ENCODE peak calls at places on chromosomes 13 and 19, in nine cellular contexts. Y is uterus; D is heart left ventricle; H is psoas muscle; R is CD4-positive, alpha-beta T cell; V is A549; S is stomach; W is SK-N-MC; X is GM12878. B is an unnamed sample. For H3K9me3, the result is how much of the 10 kb centered on the place peaks cover.

GRCh38 chr13:98556968-98557591 is 19.8 kb downstream of the STK24 start:
- DNase-seq in W (no peak), H (no peak), Y (no peak), D (no peak), S (peak), V (no peak), R (no peak), X (no peak), B (no peak)

GRCh38 chr19:4241824-4242430 is 5.0 kb upstream of the YJU2 start:
- DNase-seq in S (no peak), V (no peak), R (no peak), Y (no peak), W (no peak), H (no peak), D (no peak), X (no peak), B (no peak)

GRCh38 chr13:113997845-113998751 is 24.2 kb upstream of the C13orf46 start:
- DNase-seq in D (peak), S (peak), R (no peak), Y (peak), W (no peak), X (no peak), H (peak), V (no peak), B (no peak)

GRCh38 chr13:44218501-44219240 is 155.0 kb upstream of the SERP2 start:
- DNase-seq in X (no peak), R (no peak), V (no peak), Y (peak), S (peak), H (peak), D (peak), W (no peak), B (peak)

GRCh38 chr19:10513223-10513622 is 4.0 kb downstream of the S1PR5 start:
- DNase-seq in X (no peak), R (no peak), W (no peak), S (no peak), D (no peak), Y (no peak), H (no peak), V (no peak), B (no peak)

GRCh38 chr19:11345122-11345752 is 831 bp downstream of the TMEM205 start:
- DNase-seq in D (no peak), Y (no peak), S (no peak), W (no peak), R (no peak), V (no peak), X (no peak), H (no peak), B (no peak)

GRCh38 chr19:13339869-13340268 is 166.4 kb downstream of the CACNA1A start:
- DNase-seq in Y (peak), H (no peak), W (no peak), R (no peak), S (no peak), X (no peak), V (no peak), D (no peak), B (no peak)

GRCh38 chr13:24270639-24271131 is 38.7 kb upstream of the C1QTNF9 start:
- DNase-seq in D (peak), S (peak), X (peak), V (peak), W (no peak), H (peak), R (peak), Y (peak), B (peak)

GRCh38 chr19:18385675-18386542 is at the start of gene GDF15:
- DNase-seq in Y (peak), S (peak), V (peak), W (no peak), X (no peak), R (no peak), H (peak), D (peak), B (peak)

GRCh38 chr13:81194362-81194761 is 853.4 kb upstream of the SPRY2 start:
- DNase-seq in V (no peak), R (no peak), W (no peak), Y (no peak), D (no peak), S (no peak), X (no peak), H (no peak), B (no peak)

GRCh38 chr19:860481-861098 is 1.1 kb downstream of the CFD start:
- DNase-seq in H (peak), S (peak), X (no peak), W (no peak), R (peak), D (peak), V (peak), Y (no peak), B (peak)

GRCh38 chr13:97780486-97780885 is 173.0 kb upstream of the IPO5 start:
- DNase-seq in X (no peak), W (no peak), V (no peak), D (no peak), S (no peak), R (no peak), H (no peak), Y (no peak), B (no peak)

GRCh38 chr13:92530364-92530763 is 696.2 kb upstream of the GPC6 start:
- DNase-seq in H (no peak), R (no peak), S (no peak), V (no peak), X (no peak), Y (no peak), W (no peak), D (no peak), B (no peak)

GRCh38 chr13:29935309-29935981 is 85.0 kb upstream of the UBL3 start:
- DNase-seq in X (peak), W (no peak), R (peak), Y (no peak), S (peak), V (no peak), D (no peak), H (no peak), B (no peak)

GRCh38 chr13:101727118-101727517 is 274.6 kb downstream of the ITGBL1 start:
- DNase-seq in R (no peak), D (no peak), Y (no peak), H (no peak), X (no peak), V (no peak), S (no peak), W (no peak), B (no peak)

GRCh38 chr13:31945202-31945978 is 86.2 kb upstream of the FRY start:
- DNase-seq in V (peak), W (no peak), S (peak), D (peak), Y (peak), X (no peak), H (peak), R (no peak), B (peak)

GRCh38 chr19:4556574-4557185 is 2.8 kb downstream of the SEMA6B start:
- DNase-seq in S (no peak), D (no peak), X (no peak), H (peak), R (no peak), W (no peak), Y (no peak), V (peak), B (no peak)

GRCh38 chr13:27792393-27793218 is at the start of gene GSX1:
- DNase-seq in W (no peak), D (peak), R (no peak), V (peak), X (no peak), H (peak), Y (peak), S (peak), B (peak)

GRCh38 chr19:46913852-46914430 is 53.1 kb downstream of the ARHGAP35 start:
- DNase-seq in R (no peak), Y (no peak), V (peak), W (no peak), D (no peak), S (no peak), H (no peak), X (peak), B (no peak)

GRCh38 chr13:84654654-84655244 is 772.5 kb upstream of the SLITRK1 start:
- DNase-seq in V (no peak), H (no peak), Y (no peak), S (no peak), X (no peak), R (no peak), D (no peak), W (no peak), B (no peak)

GRCh38 chr19:58204566-58204965 is 21.7 kb downstream of the ZNF274 start:
- DNase-seq in H (no peak), S (no peak), W (no peak), V (no peak), X (no peak), Y (no peak), R (no peak), D (no peak), B (no peak)
- H3K9me3 ChIP-seq in H (half or more), S (half or more), W (under half), V (half or more), X (half or more), Y (half or more), R (half or more), D (half or more), B (half or more)

DNA sequence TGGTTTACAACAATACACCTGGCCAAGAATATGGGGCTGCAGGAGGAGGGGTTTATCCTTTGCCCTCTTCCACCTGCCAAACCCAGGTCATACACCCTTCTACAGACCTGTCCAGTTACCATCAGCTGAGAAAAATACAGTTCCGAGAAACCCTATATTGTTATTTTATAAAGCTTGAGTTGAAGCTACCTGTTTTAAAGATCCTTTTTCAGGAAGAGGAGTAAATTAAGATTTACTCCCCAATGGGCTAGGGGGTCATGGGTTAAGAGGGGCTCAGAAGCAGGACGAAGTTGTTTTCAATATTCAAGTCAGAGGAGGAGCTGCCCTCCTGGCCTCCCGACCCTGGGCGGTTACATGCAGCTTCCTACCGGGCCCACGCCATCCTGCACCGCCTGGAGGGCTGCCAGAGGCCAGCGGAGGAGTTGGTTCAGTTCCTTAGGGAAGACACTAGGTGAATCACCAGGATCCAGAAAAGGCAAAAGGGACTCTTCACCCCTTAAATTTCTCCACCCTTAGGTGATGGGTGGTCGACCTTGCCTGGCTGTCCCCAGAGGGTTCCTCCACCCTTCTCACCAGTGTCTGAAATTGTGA is 1.3 kb downstream of the GJB2 start:
- DNase-seq in H (no peak), S (no peak), Y (no peak), D (no peak), W (no peak), V (no peak), X (no peak), R (no peak), B (no peak)
- H3K27ac ChIP-seq in H (no peak), S (no peak), Y (no peak), D (no peak), W (no peak), V (no peak), X (no peak), R (no peak), B (no peak)

GRCh38 chr19:50060107-50060506 is 34.3 kb downstream of the ZNF473 start:
- DNase-seq in H (no peak), W (no peak), X (no peak), V (no peak), S (no peak), Y (no peak), D (no peak), R (no peak), B (no peak)

GRCh38 chr19:50053119-50053518 is 27.3 kb downstream of the ZNF473 start:
- DNase-seq in X (no peak), D (no peak), R (no peak), W (no peak), S (no peak), V (no peak), Y (no peak), H (no peak), B (no peak)

GRCh38 chr19:50061650-50062049 is 35.8 kb downstream of the ZNF473 start:
- DNase-seq in X (no peak), H (no peak), S (no peak), D (no peak), V (no peak), Y (no peak), R (no peak), W (no peak), B (no peak)

GRCh38 chr19:50059045-50059444 is 33.2 kb downstream of the ZNF473 start:
- DNase-seq in Y (no peak), R (no peak), W (no peak), V (no peak), H (no peak), D (no peak), S (no peak), X (no peak), B (no peak)

GRCh38 chr19:50058425-50058824 is 32.6 kb downstream of the ZNF473 start:
- DNase-seq in V (no peak), W (no peak), Y (no peak), H (no peak), X (no peak), R (no peak), D (no peak), S (no peak), B (no peak)
- H3K9me3 ChIP-seq in V (half or more), W (under half), Y (under half), H (under half), X (under half), R (under half), D (under half), S (under half), B (under half)

DNA sequence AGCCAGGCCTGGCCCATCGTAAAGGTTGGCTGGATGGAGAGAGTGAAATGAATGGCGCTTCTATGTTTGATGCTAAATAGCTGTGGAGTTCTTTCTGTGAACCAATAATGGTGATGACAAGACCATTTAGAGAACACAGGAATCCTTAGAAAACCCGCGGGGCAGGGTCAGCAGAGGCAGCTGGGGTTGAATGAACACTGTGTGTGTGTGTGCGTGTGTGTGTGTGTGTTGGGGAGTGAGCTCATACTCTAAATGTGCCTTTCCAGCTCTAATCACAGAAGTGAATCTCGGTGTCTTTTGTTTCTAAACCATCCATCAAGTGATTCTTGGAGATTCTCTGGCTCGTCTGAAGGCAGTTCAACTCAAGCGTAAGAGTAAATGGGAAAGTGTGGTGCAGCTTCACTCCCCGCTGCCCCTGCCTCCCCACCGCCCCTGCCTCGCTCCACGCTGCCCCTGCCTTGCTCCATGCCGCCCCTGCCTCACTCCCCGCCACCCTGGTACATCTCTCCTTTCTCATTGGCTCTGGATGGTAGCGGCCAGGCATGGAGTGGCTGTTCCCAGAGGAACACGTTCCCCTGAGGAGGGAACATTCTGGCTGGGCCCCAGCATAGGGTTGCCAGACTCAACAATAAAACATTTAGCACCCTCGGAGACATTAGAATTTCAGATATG is 21.2 kb downstream of the TMPRSS9 start:
- DNase-seq in S (no peak), W (no peak), Y (no peak), R (no peak), X (no peak), H (no peak), V (no peak), D (no peak), B (no peak)
- H3K27ac ChIP-seq in S (no peak), W (no peak), Y (no peak), R (no peak), X (no peak), H (no peak), V (no peak), D (no peak), B (no peak)

GRCh38 chr19:52599241-52599640 is 29.2 kb downstream of the ZNF701 start:
- DNase-seq in H (no peak), V (no peak), W (no peak), S (no peak), D (no peak), X (no peak), Y (no peak), R (no peak), B (no peak)

GRCh38 chr19:52602931-52603330 is 32.8 kb downstream of the ZNF701 start:
- DNase-seq in V (no peak), H (no peak), W (no peak), X (no peak), D (no peak), R (no peak), Y (no peak), S (no peak), B (no peak)

GRCh38 chr19:52601025-52601973 is 31.2 kb downstream of the ZNF701 start:
- DNase-seq in Y (peak), D (peak), S (peak), V (no peak), X (peak), H (peak), W (peak), R (peak), B (peak)

GRCh38 chr19:52603558-52604207 is 33.6 kb downstream of the ZNF701 start:
- DNase-seq in W (no peak), R (no peak), X (no peak), H (no peak), D (no peak), V (no peak), Y (no peak), S (no peak), B (no peak)

DNA sequence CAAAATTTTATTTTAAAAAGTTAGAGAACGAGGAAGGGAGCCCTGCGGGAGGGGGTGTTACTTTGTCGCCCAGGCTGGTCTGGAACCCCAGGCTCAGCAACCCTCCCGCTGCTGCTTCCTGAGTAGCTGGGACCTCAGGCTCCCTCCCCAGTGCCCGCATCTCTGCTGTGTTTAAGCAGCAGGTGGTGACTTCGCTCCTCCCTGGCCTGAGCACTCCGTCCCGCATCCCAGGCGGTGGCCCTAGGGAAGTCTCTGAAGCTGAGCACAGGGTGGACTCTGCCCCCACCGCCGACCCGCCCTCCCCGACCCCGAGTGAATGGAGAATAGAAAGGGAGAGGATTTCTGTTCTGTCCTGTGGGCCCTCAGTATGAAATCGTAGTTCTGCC is 30.5 kb downstream of the ZNF701 start:
- DNase-seq in D (peak), H (peak), V (no peak), S (peak), R (no peak), X (no peak), W (no peak), Y (no peak), B (no peak)
- H3K9me3 ChIP-seq in D (under half), H (under half), V (half or more), S (under half), R (under half), X (under half), W (under half), Y (under half), B (under half)

DNA sequence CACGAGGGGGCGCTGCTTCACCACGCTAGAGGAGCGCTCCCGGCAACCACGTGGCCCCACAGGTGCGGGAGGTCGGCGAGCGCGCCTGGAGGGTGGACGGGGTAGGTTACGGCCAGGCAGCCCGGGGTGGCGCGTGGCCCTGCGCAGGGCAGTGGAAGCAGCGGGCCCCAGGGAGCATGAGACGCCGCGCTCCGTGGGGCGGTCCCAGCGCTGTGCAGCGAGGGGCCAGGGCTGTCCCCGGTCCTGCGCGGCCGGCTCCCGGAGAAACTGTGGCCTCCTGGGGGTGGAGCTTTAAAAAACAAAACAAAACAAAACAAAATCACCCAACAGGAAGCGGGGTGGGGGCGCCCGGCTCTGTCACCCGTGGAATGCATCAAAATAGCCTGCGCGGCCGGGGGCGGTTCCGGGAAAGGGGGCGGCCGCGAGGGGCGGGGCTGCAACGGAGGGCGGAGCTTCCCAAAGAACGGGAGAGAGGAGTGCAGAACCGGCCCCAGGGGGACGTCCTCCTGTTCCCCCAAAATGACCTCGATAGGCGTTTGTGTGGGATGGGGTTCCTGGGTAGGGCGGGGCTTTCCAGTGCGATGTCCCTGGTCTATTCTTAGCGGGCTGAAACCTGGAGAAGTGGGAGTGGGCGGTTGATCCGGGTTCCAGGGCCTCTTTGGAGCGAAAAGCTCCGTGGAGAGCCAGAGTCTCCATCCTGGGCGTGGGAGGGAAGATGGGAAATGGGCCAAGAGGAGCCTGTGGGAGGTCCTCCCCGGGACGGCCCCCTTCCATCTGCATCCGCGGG is 27.3 kb downstream of the NUMBL start:
- DNase-seq in D (peak), V (peak), S (peak), R (peak), H (peak), W (no peak), Y (peak), X (peak), B (peak)
- H3K27ac ChIP-seq in D (peak), V (peak), S (peak), R (peak), H (peak), W (peak), Y (peak), X (no peak), B (peak)